ENCODE peak calls at places on chromosomes 3 and 15, in four cellular contexts. R, N, T and W are unnamed samples.

GRCh38 chr3:183548262-183548769 is 7.2 kb downstream of the KLHL6 start:
- DNase-seq in N (peak), R (no peak), T (no peak), W (no peak)

GRCh38 chr3:133938770-133939495 is 43.3 kb upstream of the RAB6B start:
- DNase-seq in N (no peak), T (no peak), R (no peak), W (no peak)

GRCh38 chr3:123058505-123058904 is 8.3 kb upstream of the PDIA5 start:
- DNase-seq in N (no peak), T (no peak), R (no peak), W (no peak)

GRCh38 chr3:128603313-128603712 is 47.3 kb downstream of the RPN1 start:
- DNase-seq in N (no peak), T (no peak), R (no peak), W (no peak)

GRCh38 chr15:38367476-38367875 is 86.5 kb upstream of the FAM98B start:
- DNase-seq in N (peak), R (no peak), T (no peak), W (no peak)

GRCh38 chr15:62847900-62848489 is 194.6 kb upstream of the TPM1 start:
- DNase-seq in R (peak), N (peak), T (peak), W (peak)

GRCh38 chr3:166785851-166786250 is 594.2 kb downstream of the ZBBX start:
- DNase-seq in N (no peak), R (no peak), T (no peak), W (no peak)

GRCh38 chr3:20105513-20106280 is 65.5 kb downstream of the KAT2B start:
- DNase-seq in R (no peak), N (peak), T (no peak), W (no peak)

GRCh38 chr15:31292391-31293020 is 34.1 kb upstream of the KLF13 start:
- DNase-seq in R (no peak), N (no peak), T (no peak), W (no peak)

GRCh38 chr3:184178522-184179138 is 4.0 kb downstream of the AP2M1 start:
- DNase-seq in T (no peak), N (peak), R (no peak), W (no peak)

GRCh38 chr3:98770261-98771039 is 7.3 kb downstream of the ST3GAL6 start:
- DNase-seq in R (no peak), T (no peak), N (no peak), W (no peak)

GRCh38 chr15:74441248-74441939 is 7.6 kb upstream of the SEMA7A start:
- DNase-seq in T (no peak), N (no peak), R (no peak), W (no peak)

GRCh38 chr3:52636673-52637072 is 49.0 kb downstream of the PBRM1 start:
- DNase-seq in R (no peak), T (no peak), N (peak), W (no peak)

GRCh38 chr15:43974852-43975251 is 148.1 kb downstream of the WDR76 start:
- DNase-seq in T (no peak), R (no peak), N (no peak), W (no peak)

GRCh38 chr15:36334059-36334458 is 245.4 kb upstream of the CDIN1 start:
- DNase-seq in N (peak), R (no peak), T (no peak), W (no peak)

GRCh38 chr3:42638339-42638842 is 15.1 kb upstream of the ZBTB47 start:
- DNase-seq in R (no peak), N (no peak), T (no peak), W (no peak)

GRCh38 chr15:65937476-65937875 is 68.2 kb downstream of the RAB11A start:
- DNase-seq in T (no peak), R (no peak), N (no peak), W (no peak)

GRCh38 chr3:131361464-131362421 is 19.8 kb upstream of the NUDT16 start:
- DNase-seq in T (no peak), N (peak), R (no peak), W (peak)

GRCh38 chr3:188152660-188153497 is 1.1 kb upstream of the LPP start:
- DNase-seq in N (peak), R (peak), T (no peak), W (no peak)

GRCh38 chr15:27747997-27748396 is 351.1 kb downstream of the OCA2 start:
- DNase-seq in R (no peak), N (no peak), T (no peak), W (no peak)

GRCh38 chr3:189824629-189825312 is 193.6 kb downstream of the TP63 start:
- DNase-seq in R (no peak), T (no peak), N (peak), W (no peak)

GRCh38 chr3:77321646-77322045 is 281.7 kb downstream of the ROBO2 start:
- DNase-seq in N (peak), R (no peak), T (no peak), W (no peak)

GRCh38 chr15:42549052-42549491 is 434 bp downstream of the HAUS2 start:
- DNase-seq in R (no peak), N (peak), T (peak), W (no peak)

GRCh38 chr15:100131321-100132224 is 210.2 kb downstream of the ADAMTS17 start:
- DNase-seq in T (peak), N (peak), R (no peak), W (no peak)

GRCh38 chr3:111568906-111569305 is 26.2 kb downstream of the ZBED2 start:
- DNase-seq in T (no peak), N (no peak), R (no peak), W (no peak)

GRCh38 chr15:81567924-81568323 is 193.9 kb upstream of the TMC3 start:
- DNase-seq in R (no peak), N (no peak), T (no peak), W (no peak)

GRCh38 chr3:178454714-178455113 is 81.5 kb upstream of the KCNMB2 start:
- DNase-seq in T (no peak), N (peak), R (no peak), W (no peak)

GRCh38 chr3:134801204-134801958 is 6.3 kb downstream of the EPHB1 start:
- DNase-seq in R (no peak), N (no peak), T (no peak), W (no peak)

GRCh38 chr3:41207355-41207754 is 8.1 kb downstream of the CTNNB1 start:
- DNase-seq in T (peak), N (no peak), R (no peak), W (no peak)

GRCh38 chr3:11059090-11059798 is 66.7 kb downstream of the SLC6A1 start:
- DNase-seq in R (no peak), T (peak), N (peak), W (peak)

GRCh38 chr3:141308588-141309218 is 59.6 kb upstream of the ZBTB38 start:
- DNase-seq in T (no peak), R (no peak), N (peak), W (peak)
- TF ChIP-seq CTCF in T (no peak), R (no peak), N (peak), W (peak)

GRCh38 chr3:36591959-36592358 is 172.4 kb downstream of the DCLK3 start:
- DNase-seq in N (peak), R (no peak), T (no peak), W (no peak)
- TF ChIP-seq CTCF in N (peak), R (no peak), T (no peak), W (no peak)

DNA sequence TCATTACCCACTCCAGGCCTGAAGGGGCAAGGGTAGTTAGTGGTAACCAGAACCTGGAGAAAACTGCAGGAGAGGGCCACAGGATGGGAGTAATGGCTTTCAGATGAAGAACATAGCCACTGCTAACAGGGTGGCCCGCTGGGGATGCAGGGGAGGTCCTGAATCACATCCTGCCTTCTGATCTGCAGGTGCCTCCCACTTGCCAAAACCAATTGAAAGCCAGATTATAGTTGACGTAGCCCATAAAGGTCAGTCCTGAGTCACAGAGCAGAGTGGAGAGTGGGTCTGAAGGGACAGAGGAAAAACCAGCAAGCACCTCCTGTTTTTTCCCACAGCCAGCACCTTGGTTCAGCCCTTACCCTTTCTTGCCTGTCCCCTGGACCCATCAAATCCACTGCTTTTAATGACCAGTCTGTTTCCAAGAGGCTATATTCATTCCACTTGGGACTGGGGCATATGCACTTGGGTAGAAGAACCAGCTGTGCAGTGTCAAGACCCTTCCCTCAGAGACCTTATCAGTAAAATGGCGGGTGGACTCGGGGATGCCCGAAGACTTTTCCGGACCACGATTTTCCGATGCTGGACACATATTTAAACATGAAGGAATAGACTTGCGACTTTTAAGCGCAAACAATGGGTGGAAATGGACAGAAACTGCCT is 605 bp upstream of the SLC35G2 start:
- DNase-seq in R (no peak), T (no peak), N (peak), W (no peak)
- TF ChIP-seq CTCF in R (no peak), T (no peak), N (no peak), W (no peak)

DNA sequence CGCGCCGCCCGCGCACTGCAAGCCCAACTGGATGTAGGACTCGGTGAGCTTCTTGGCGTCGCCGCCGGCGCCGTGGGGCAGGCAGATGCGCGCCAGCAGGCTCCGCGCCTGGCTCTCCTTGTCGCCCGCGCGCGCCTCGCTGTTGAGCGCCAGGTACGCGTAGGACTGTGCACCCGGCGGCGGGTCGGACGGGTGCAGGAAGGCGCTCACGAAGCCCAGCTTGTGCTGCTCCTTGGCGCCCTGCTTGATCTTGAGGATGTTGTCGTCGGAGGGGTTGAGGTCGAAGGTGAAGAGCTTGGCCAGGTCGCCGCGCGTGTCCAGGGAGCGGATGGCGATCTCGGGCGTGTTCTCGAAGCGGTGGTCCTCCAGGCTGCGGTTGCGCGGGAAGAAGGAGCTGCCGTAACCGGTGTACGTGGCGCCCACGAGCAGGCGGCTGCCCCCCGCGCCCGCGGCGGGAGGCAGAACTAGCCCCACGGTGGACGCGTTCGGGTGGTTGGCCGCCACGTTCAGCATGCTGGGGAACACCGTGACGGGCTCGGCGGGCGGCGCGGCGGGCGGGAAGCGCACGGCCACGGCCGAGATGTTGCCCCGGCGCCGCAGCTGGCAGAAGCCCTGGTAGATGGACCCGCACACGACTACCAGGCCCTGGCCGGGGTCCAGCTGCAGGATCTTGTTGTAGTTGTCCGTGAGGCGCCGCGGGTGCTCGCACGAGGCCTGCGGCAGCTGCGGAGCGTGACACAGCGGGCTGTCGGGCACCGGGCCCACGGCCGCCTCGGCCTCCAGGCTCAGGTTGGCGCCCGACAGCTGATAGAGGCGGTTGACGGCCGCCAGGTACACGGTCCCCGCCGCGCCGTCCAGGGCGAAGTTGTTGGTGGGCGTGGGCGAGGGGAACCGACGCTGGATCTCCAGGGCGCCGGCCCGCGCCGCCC is 619 bp downstream of the PLXND1 start:
- DNase-seq in T (peak), R (peak), N (peak), W (no peak)
- TF ChIP-seq CTCF in T (no peak), R (no peak), N (no peak), W (no peak)